ENCODE peak calls at places on chromosomes 12 and 14, in eight cellular contexts. E, T, D, S, K, Z, F and M are unnamed samples.

GRCh38 chr14:68857671-68858070 is 64.8 kb upstream of the ZFP36L1 start:
- DNase-seq in E (no peak), T (no peak), D (no peak), S (no peak), K (no peak), Z (no peak), F (no peak), M (no peak)

GRCh38 chr12:131946757-131947156 is 3.0 kb upstream of the EP400 start:
- DNase-seq in E (no peak), T (no peak), D (no peak), S (no peak), K (no peak), Z (no peak), F (no peak), M (no peak)

GRCh38 chr12:107014050-107014449 is 27.1 kb upstream of the MTERF2 start:
- DNase-seq in E (no peak), T (no peak), D (no peak), S (no peak), K (no peak), Z (no peak), F (no peak), M (peak; percentile 92)

GRCh38 chr12:3805058-3805457 is 52.1 kb upstream of the CRACR2A start:
- DNase-seq in E (no peak), T (no peak), D (no peak), S (no peak), K (no peak), Z (no peak), F (no peak), M (no peak)

GRCh38 chr12:67520611-67521010 is 127.9 kb upstream of the DYRK2 start:
- DNase-seq in E (no peak), T (no peak), D (no peak), S (no peak), K (no peak), Z (no peak), F (peak; percentile 26), M (no peak)

GRCh38 chr12:80472912-80473500 is 29.0 kb downstream of the PTPRQ start:
- DNase-seq in E (peak; percentile 17), T (peak; percentile 89), D (no peak), S (no peak), K (peak; percentile 37), Z (no peak), F (peak; percentile 84), M (peak; percentile 82)

GRCh38 chr14:55915464-55915863 is 202.7 kb upstream of the PELI2 start:
- DNase-seq in E (no peak), T (peak; percentile 61), D (no peak), S (no peak), K (no peak), Z (no peak), F (peak; percentile 59), M (no peak)

GRCh38 chr14:64926398-64926995 is 12.2 kb downstream of the CHURC1 start:
- DNase-seq in E (no peak), T (no peak), D (no peak), S (no peak), K (no peak), Z (no peak), F (no peak), M (no peak)

GRCh38 chr12:67632005-67632404 is 16.5 kb upstream of the DYRK2 start:
- DNase-seq in E (no peak), T (no peak), D (no peak), S (no peak), K (no peak), Z (no peak), F (no peak), M (no peak)

GRCh38 chr12:131559517-131560516 is 151.1 kb upstream of the SFSWAP start:
- DNase-seq in E (no peak), T (no peak), D (no peak), S (no peak), K (no peak), Z (no peak), F (no peak), M (peak; percentile 33)

GRCh38 chr12:33488036-33488435 is 48.4 kb upstream of the SYT10 start:
- DNase-seq in E (no peak), T (no peak), D (no peak), S (no peak), K (no peak), Z (no peak), F (no peak), M (no peak)

GRCh38 chr14:29220077-29220476 is 453.5 kb downstream of the FOXG1 start:
- DNase-seq in E (no peak), T (no peak), D (no peak), S (no peak), K (no peak), Z (no peak), F (no peak), M (no peak)